ENCODE peak calls at places on chromosomes 11 and 22, in six cellular contexts. H is IMR-90, N is neuronal stem cell, M is H1, V is H9, A is mesenchymal stem cell. T is an unnamed sample.

GRCh38 chr11:12218909-12219308 is 108.5 kb downstream of the MICAL2 start:
- DNase-seq in H (no peak), N (no peak), M (no peak), V (no peak), A (no peak), T (no peak)

GRCh38 chr22:42582987-42583386 is 29.2 kb downstream of the SERHL2 start:
- DNase-seq in H (no peak), N (no peak), M (no peak), V (no peak), A (no peak), T (no peak)

GRCh38 chr22:23234409-23235161 is 54.3 kb downstream of the BCR start:
- DNase-seq in H (no peak), N (no peak), M (no peak), V (no peak), A (no peak), T (no peak)

GRCh38 chr22:45310331-45311032 is 748 bp downstream of the FAM118A start:
- DNase-seq in H (no peak), N (no peak), M (no peak), V (no peak), A (no peak), T (peak)

GRCh38 chr11:103800406-103801114 is 235.9 kb upstream of the DDI1 start:
- DNase-seq in H (no peak), N (no peak), M (no peak), V (peak), A (peak), T (peak)

GRCh38 chr11:120089036-120090001 is 48.6 kb downstream of the TRIM29 start:
- DNase-seq in H (no peak), N (no peak), M (no peak), V (no peak), A (no peak), T (no peak)

GRCh38 chr22:50600541-50600940 is at the start of gene MAPK8IP2:
- DNase-seq in H (no peak), N (no peak), M (peak), V (no peak), A (no peak), T (no peak)

GRCh38 chr11:10451399-10452116 is 3.5 kb upstream of the AMPD3 start:
- DNase-seq in H (no peak), N (no peak), M (no peak), V (no peak), A (no peak), T (peak)

DNA sequence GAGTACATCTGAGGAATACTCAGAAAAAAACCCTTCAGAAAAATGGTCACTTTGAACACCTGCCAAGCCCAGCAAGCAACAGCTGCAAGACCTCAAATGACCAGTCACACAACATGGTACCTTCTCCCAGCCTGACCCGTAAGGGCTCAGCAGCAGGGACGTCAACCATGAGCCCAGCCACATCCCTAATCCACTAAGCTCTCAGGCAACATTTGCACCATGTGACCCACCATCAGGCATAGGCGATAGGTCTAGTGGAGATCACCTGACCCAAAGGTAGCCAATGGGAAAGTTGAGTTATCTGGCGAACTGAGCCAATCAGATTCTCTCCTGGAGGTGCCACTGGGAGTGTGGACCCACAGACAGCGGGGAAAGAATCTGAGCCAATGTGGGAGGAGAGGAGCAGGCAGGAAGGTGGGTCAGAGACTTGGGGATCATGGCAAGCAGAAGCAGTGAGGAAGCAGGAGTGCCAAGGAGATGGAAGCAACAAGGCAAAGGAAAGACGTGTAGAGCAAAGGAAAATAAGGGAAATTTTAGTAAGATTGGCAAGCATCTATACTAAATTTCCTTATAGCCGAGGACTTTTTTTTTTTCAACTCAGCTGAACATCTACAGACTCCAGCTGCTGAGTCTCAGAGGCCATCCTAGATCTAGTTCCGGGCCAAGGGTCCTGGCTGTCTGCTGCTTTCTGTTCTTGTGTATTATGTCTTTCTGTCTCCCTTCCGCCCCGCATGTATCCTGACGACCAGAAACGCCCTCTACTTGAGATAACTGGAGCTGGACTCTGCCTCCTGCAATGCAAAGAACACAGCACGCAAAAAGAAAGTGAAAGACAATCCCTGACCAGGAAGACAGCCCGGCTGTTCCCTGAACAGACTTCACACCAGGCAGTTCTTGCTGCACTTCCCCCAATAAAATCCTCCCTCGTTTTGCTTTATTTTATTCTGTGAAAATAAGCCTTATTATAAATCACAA is 11.0 kb upstream of the PLAAT2 start:
- DNase-seq in H (peak), N (no peak), M (no peak), V (peak), A (peak), T (peak)
- H4K8ac ChIP-seq in H (peak), N (no peak), M (no peak), V (no peak), A (peak), T (no peak)

DNA sequence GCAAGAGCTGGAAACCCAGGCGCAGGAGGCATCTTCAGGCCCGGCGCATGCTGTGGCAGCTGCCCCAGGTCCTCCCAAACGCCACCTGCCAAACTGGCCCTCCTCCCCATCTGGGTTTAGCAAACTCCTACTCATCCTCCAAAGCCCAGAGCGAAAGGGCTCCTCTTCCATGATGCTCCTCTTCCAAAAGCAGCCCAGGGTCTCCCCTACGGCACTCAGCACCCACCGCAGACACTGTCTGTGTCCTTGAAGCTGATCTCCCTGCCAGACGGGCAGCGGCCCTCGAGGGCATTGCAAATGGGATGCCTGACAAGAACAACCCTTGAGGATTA is 25.9 kb downstream of the CDKN1C start:
- DNase-seq in H (no peak), N (no peak), M (no peak), V (no peak), A (no peak), T (no peak)
- H3K23ac ChIP-seq in H (no peak), N (no peak), M (no peak), V (no peak), A (no peak), T (no peak)

GRCh38 chr11:126190792-126191191 is 20.7 kb downstream of the RPUSD4 start:
- DNase-seq in H (no peak), N (no peak), M (no peak), V (no peak), A (no peak), T (no peak)

GRCh38 chr11:126189109-126189929 is 22.1 kb downstream of the RPUSD4 start:
- DNase-seq in H (no peak), N (no peak), M (no peak), V (no peak), A (no peak), T (no peak)

GRCh38 chr11:126186708-126187481 is 24.6 kb downstream of the RPUSD4 start:
- DNase-seq in H (no peak), N (no peak), M (no peak), V (no peak), A (no peak), T (peak)

GRCh38 chr11:126186031-126186698 is 25.3 kb downstream of the RPUSD4 start:
- DNase-seq in H (peak), N (no peak), M (no peak), V (no peak), A (no peak), T (no peak)

GRCh38 chr11:126188332-126189108 is 22.9 kb downstream of the RPUSD4 start:
- DNase-seq in H (no peak), N (no peak), M (no peak), V (no peak), A (no peak), T (no peak)
- H3K4me2 ChIP-seq in H (no peak), N (no peak), M (no peak), V (no peak), A (no peak), T (no peak)

GRCh38 chr11:126337121-126337471 is 18.4 kb upstream of the ST3GAL4 start:
- DNase-seq in H (no peak), N (no peak), M (no peak), V (no peak), A (no peak), T (no peak)
- H4K8ac ChIP-seq in H (no peak), N (peak), M (no peak), V (no peak), A (no peak), T (no peak)

GRCh38 chr11:30295178-30295885 is 27.6 kb upstream of the ARL14EP start:
- DNase-seq in H (no peak), N (no peak), M (no peak), V (no peak), A (no peak), T (no peak)
- H3K23ac ChIP-seq in H (no peak), N (no peak), M (no peak), V (no peak), A (no peak), T (no peak)